ENCODE peak calls at places on chromosomes 2 and 18, in four cellular contexts. One of them, this sample, is unnamed.

GRCh38 chr2:191020742-191021381 is 6.9 kb upstream of the STAT1 start:
- DNase-seq in aorta: no peak
- DNase-seq in fibroblast of lung: peak
- DNase-seq in naive thymus-derived CD4-positive, alpha-beta T cell: no peak
- DNase-seq in this sample: peak

GRCh38 chr2:66334237-66335054 is 100.5 kb upstream of the MEIS1 start:
- DNase-seq in aorta: no peak
- DNase-seq in fibroblast of lung: peak
- DNase-seq in naive thymus-derived CD4-positive, alpha-beta T cell: no peak
- DNase-seq in this sample: no peak

GRCh38 chr2:71672011-71672639 is 218.8 kb downstream of the DYSF start:
- DNase-seq in aorta: no peak
- DNase-seq in naive thymus-derived CD4-positive, alpha-beta T cell: no peak
- DNase-seq in fibroblast of lung: no peak
- DNase-seq in this sample: no peak

GRCh38 chr18:9866627-9867453 is 18.9 kb upstream of the TXNDC2 start:
- DNase-seq in aorta: no peak
- DNase-seq in naive thymus-derived CD4-positive, alpha-beta T cell: no peak
- DNase-seq in fibroblast of lung: peak
- DNase-seq in this sample: no peak

GRCh38 chr2:88147145-88147544 is 19.3 kb upstream of the FABP1 start:
- DNase-seq in aorta: no peak
- DNase-seq in naive thymus-derived CD4-positive, alpha-beta T cell: no peak
- DNase-seq in fibroblast of lung: no peak
- DNase-seq in this sample: no peak

GRCh38 chr2:230777681-230778080 is 65.0 kb downstream of the CAB39 start:
- DNase-seq in naive thymus-derived CD4-positive, alpha-beta T cell: no peak
- DNase-seq in aorta: no peak
- DNase-seq in fibroblast of lung: peak
- DNase-seq in this sample: no peak

GRCh38 chr2:20617892-20618467 is 32.9 kb downstream of the HS1BP3 start:
- DNase-seq in naive thymus-derived CD4-positive, alpha-beta T cell: no peak
- DNase-seq in aorta: peak
- DNase-seq in fibroblast of lung: peak
- DNase-seq in this sample: no peak

GRCh38 chr18:5059540-5060032 is 137.5 kb downstream of the AKAIN1 start:
- DNase-seq in fibroblast of lung: no peak
- DNase-seq in naive thymus-derived CD4-positive, alpha-beta T cell: no peak
- DNase-seq in aorta: no peak
- DNase-seq in this sample: no peak

GRCh38 chr2:32436150-32436549 is 79.3 kb downstream of the BIRC6 start:
- DNase-seq in naive thymus-derived CD4-positive, alpha-beta T cell: no peak
- DNase-seq in aorta: no peak
- DNase-seq in fibroblast of lung: no peak
- DNase-seq in this sample: no peak

GRCh38 chr18:22176622-22177495 is 7.5 kb downstream of the GATA6 start:
- DNase-seq in naive thymus-derived CD4-positive, alpha-beta T cell: no peak
- DNase-seq in aorta: no peak
- DNase-seq in fibroblast of lung: no peak
- DNase-seq in this sample: no peak

GRCh38 chr2:196473617-196474016 is 165.9 kb upstream of the CCDC150 start:
- DNase-seq in naive thymus-derived CD4-positive, alpha-beta T cell: no peak
- DNase-seq in aorta: no peak
- DNase-seq in fibroblast of lung: no peak
- DNase-seq in this sample: no peak

GRCh38 chr2:231162036-231162345 is 36.4 kb upstream of the ARMC9 start:
- DNase-seq in aorta: no peak
- DNase-seq in naive thymus-derived CD4-positive, alpha-beta T cell: no peak
- DNase-seq in fibroblast of lung: peak
- DNase-seq in this sample: no peak

GRCh38 chr2:143802871-143803650 is 673.8 kb downstream of the ARHGAP15 start:
- DNase-seq in aorta: no peak
- DNase-seq in fibroblast of lung: no peak
- DNase-seq in naive thymus-derived CD4-positive, alpha-beta T cell: no peak
- DNase-seq in this sample: peak

GRCh38 chr2:143803936-143804335 is 674.7 kb downstream of the ARHGAP15 start:
- DNase-seq in aorta: no peak
- DNase-seq in naive thymus-derived CD4-positive, alpha-beta T cell: no peak
- DNase-seq in fibroblast of lung: peak
- DNase-seq in this sample: no peak

GRCh38 chr2:143807677-143808076 is 678.5 kb downstream of the ARHGAP15 start:
- DNase-seq in aorta: no peak
- DNase-seq in naive thymus-derived CD4-positive, alpha-beta T cell: no peak
- DNase-seq in fibroblast of lung: no peak
- DNase-seq in this sample: no peak

GRCh38 chr2:143808166-143808565 is 678.9 kb downstream of the ARHGAP15 start:
- DNase-seq in fibroblast of lung: no peak
- DNase-seq in aorta: no peak
- DNase-seq in naive thymus-derived CD4-positive, alpha-beta T cell: no peak
- DNase-seq in this sample: no peak

GRCh38 chr2:143807192-143807591 is 678.0 kb downstream of the ARHGAP15 start:
- DNase-seq in aorta: no peak
- DNase-seq in fibroblast of lung: peak
- DNase-seq in naive thymus-derived CD4-positive, alpha-beta T cell: no peak
- DNase-seq in this sample: no peak
- H3K4me3 ChIP-seq in aorta: no peak
- H3K4me3 ChIP-seq in fibroblast of lung: no peak
- H3K4me3 ChIP-seq in naive thymus-derived CD4-positive, alpha-beta T cell: no peak
- H3K4me3 ChIP-seq in this sample: no peak

GRCh38 chr2:73028841-73029240 is 42.7 kb downstream of the SFXN5 start:
- DNase-seq in fibroblast of lung: no peak
- DNase-seq in aorta: peak
- DNase-seq in naive thymus-derived CD4-positive, alpha-beta T cell: no peak
- DNase-seq in this sample: no peak
- H3K4me3 ChIP-seq in fibroblast of lung: no peak
- H3K4me3 ChIP-seq in aorta: no peak
- H3K4me3 ChIP-seq in naive thymus-derived CD4-positive, alpha-beta T cell: no peak
- H3K4me3 ChIP-seq in this sample: no peak

DNA sequence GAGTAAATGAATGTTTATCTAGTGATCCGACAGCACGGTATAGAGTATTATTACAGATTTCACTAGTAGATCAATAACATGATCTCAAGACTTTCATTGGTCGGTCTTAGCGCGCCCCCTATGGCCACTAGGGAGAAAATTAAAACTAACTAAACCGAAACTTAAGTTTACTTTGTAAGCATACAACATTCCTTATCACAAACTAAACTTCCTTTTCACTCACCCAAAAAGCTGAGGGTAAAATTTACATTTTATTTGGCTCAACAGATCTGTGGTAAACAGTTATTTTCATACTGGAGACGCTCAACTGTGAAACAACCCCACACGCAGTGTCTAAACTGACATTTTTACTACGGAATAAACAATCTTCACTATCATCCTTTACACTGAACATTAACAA is 215.6 kb upstream of the MAP2 start:
- DNase-seq in fibroblast of lung: peak
- DNase-seq in naive thymus-derived CD4-positive, alpha-beta T cell: no peak
- DNase-seq in aorta: peak
- DNase-seq in this sample: no peak
- H3K4me3 ChIP-seq in fibroblast of lung: peak
- H3K4me3 ChIP-seq in naive thymus-derived CD4-positive, alpha-beta T cell: no peak
- H3K4me3 ChIP-seq in aorta: peak
- H3K4me3 ChIP-seq in this sample: no peak

GRCh38 chr2:205188516-205189138 is 493.7 kb upstream of the NRP2 start:
- DNase-seq in fibroblast of lung: peak
- DNase-seq in naive thymus-derived CD4-positive, alpha-beta T cell: no peak
- DNase-seq in aorta: peak
- DNase-seq in this sample: no peak
- H3K4me3 ChIP-seq in fibroblast of lung: no peak
- H3K4me3 ChIP-seq in naive thymus-derived CD4-positive, alpha-beta T cell: no peak
- H3K4me3 ChIP-seq in aorta: no peak
- H3K4me3 ChIP-seq in this sample: no peak

GRCh38 chr2:177243476-177243875 is 21.1 kb downstream of the NFE2L2 start:
- DNase-seq in naive thymus-derived CD4-positive, alpha-beta T cell: no peak
- DNase-seq in aorta: no peak
- DNase-seq in fibroblast of lung: no peak
- DNase-seq in this sample: no peak

GRCh38 chr2:177245010-177245422 is 19.5 kb downstream of the NFE2L2 start:
- DNase-seq in fibroblast of lung: peak
- DNase-seq in aorta: no peak
- DNase-seq in naive thymus-derived CD4-positive, alpha-beta T cell: no peak
- DNase-seq in this sample: no peak

GRCh38 chr2:177247693-177248262 is 16.7 kb downstream of the NFE2L2 start:
- DNase-seq in naive thymus-derived CD4-positive, alpha-beta T cell: no peak
- DNase-seq in fibroblast of lung: no peak
- DNase-seq in aorta: no peak
- DNase-seq in this sample: no peak

GRCh38 chr2:177244244-177244771 is 20.2 kb downstream of the NFE2L2 start:
- DNase-seq in aorta: no peak
- DNase-seq in fibroblast of lung: no peak
- DNase-seq in naive thymus-derived CD4-positive, alpha-beta T cell: no peak
- DNase-seq in this sample: no peak

DNA sequence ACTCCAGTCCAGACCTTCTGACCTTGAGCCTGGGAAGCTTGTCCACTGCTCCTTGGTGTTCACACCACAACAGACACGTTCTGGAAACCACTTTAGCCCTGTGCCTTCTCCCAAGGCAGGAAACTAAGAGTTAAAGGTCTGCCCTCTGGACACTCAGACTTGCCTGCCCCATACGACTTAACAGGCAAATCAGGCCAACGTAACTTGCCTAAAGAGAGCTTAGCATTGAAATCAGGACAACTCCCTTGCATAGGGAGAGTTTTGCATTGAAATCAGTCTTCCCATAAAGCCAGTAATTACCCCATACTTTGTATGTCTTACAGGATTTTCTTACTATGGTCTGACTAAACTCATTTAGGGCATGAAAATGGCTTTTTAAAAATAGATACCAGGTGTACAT is 18.5 kb downstream of the NFE2L2 start:
- DNase-seq in aorta: no peak
- DNase-seq in fibroblast of lung: no peak
- DNase-seq in naive thymus-derived CD4-positive, alpha-beta T cell: no peak
- DNase-seq in this sample: no peak
- H3K4me3 ChIP-seq in aorta: no peak
- H3K4me3 ChIP-seq in fibroblast of lung: no peak
- H3K4me3 ChIP-seq in naive thymus-derived CD4-positive, alpha-beta T cell: no peak
- H3K4me3 ChIP-seq in this sample: no peak

GRCh38 chr2:238139141-238139840 is 823 bp downstream of the KLHL30 start:
- DNase-seq in naive thymus-derived CD4-positive, alpha-beta T cell: no peak
- DNase-seq in fibroblast of lung: no peak
- DNase-seq in aorta: no peak
- DNase-seq in this sample: peak
- H3K4me3 ChIP-seq in naive thymus-derived CD4-positive, alpha-beta T cell: no peak
- H3K4me3 ChIP-seq in fibroblast of lung: peak
- H3K4me3 ChIP-seq in aorta: peak
- H3K4me3 ChIP-seq in this sample: no peak

GRCh38 chr2:18230668-18231067 is 329.8 kb downstream of the RDH14 start:
- DNase-seq in aorta: no peak
- DNase-seq in naive thymus-derived CD4-positive, alpha-beta T cell: no peak
- DNase-seq in fibroblast of lung: no peak
- DNase-seq in this sample: no peak
- H3K4me3 ChIP-seq in aorta: no peak
- H3K4me3 ChIP-seq in naive thymus-derived CD4-positive, alpha-beta T cell: no peak
- H3K4me3 ChIP-seq in fibroblast of lung: no peak
- H3K4me3 ChIP-seq in this sample: no peak

GRCh38 chr2:219434718-219435525 is at the start of gene SPEG:
- DNase-seq in naive thymus-derived CD4-positive, alpha-beta T cell: no peak
- DNase-seq in aorta: no peak
- DNase-seq in fibroblast of lung: peak
- DNase-seq in this sample: no peak

GRCh38 chr2:219436491-219436890 is 1.8 kb downstream of the SPEG start:
- DNase-seq in fibroblast of lung: no peak
- DNase-seq in naive thymus-derived CD4-positive, alpha-beta T cell: no peak
- DNase-seq in aorta: no peak
- DNase-seq in this sample: no peak

GRCh38 chr2:219434468-219434717 is 250 bp upstream of the SPEG start:
- DNase-seq in aorta: no peak
- DNase-seq in naive thymus-derived CD4-positive, alpha-beta T cell: no peak
- DNase-seq in fibroblast of lung: no peak
- DNase-seq in this sample: no peak

GRCh38 chr2:219435701-219436100 is 1.1 kb downstream of the SPEG start:
- DNase-seq in naive thymus-derived CD4-positive, alpha-beta T cell: no peak
- DNase-seq in fibroblast of lung: no peak
- DNase-seq in aorta: no peak
- DNase-seq in this sample: no peak

DNA sequence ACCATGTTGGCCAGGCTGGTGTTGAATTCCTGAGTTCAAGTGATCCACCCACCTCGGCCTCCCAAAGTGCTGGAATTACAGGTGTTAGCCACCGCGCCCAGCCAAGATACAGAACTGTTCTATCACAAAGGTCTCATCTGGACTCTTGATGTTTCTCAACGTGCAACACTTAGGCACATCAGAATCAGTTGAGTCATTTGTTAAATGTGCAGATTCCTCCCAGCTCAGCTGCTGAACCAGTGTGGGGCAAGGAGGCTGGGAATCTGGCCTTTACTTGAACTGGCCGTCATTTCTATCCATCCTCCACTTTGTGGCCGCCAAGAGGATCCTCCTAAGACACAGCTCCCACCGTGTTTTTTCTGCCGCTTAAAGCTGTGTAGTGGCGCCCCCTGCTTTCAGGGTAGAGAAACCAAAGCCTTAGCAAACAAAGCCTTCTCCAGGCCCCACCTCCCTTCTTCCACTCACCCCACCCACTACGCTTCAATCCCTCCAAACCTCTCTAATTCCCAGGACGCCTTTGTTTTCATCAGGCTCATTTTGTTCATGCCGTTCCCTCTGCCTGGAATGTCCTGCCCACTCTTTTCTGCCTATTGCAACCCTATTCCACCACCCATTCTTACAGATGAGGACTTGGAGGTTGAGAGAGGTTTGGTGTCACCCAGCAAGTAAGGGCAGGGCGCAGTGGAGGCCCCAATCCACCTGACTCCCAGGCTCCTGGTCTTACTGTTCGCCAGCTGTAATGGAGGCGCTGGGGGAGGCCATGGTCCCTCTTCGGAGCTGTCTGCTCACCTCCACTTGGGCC is 776 bp upstream of the SPEG start:
- DNase-seq in naive thymus-derived CD4-positive, alpha-beta T cell: no peak
- DNase-seq in fibroblast of lung: peak
- DNase-seq in aorta: no peak
- DNase-seq in this sample: no peak
- H3K4me3 ChIP-seq in naive thymus-derived CD4-positive, alpha-beta T cell: no peak
- H3K4me3 ChIP-seq in fibroblast of lung: no peak
- H3K4me3 ChIP-seq in aorta: no peak
- H3K4me3 ChIP-seq in this sample: no peak

GRCh38 chr18:50195689-50196088 is 742 bp upstream of the MYO5B start:
- DNase-seq in aorta: no peak
- DNase-seq in fibroblast of lung: no peak
- DNase-seq in naive thymus-derived CD4-positive, alpha-beta T cell: no peak
- DNase-seq in this sample: no peak

GRCh38 chr18:50196261-50196660 is 1.3 kb upstream of the MYO5B start:
- DNase-seq in naive thymus-derived CD4-positive, alpha-beta T cell: no peak
- DNase-seq in aorta: no peak
- DNase-seq in fibroblast of lung: no peak
- DNase-seq in this sample: no peak

GRCh38 chr18:50194623-50195532 is at the start of gene MYO5B:
- DNase-seq in aorta: peak
- DNase-seq in fibroblast of lung: peak
- DNase-seq in naive thymus-derived CD4-positive, alpha-beta T cell: peak
- DNase-seq in this sample: peak

GRCh38 chr18:50192903-50193795 is 1.8 kb downstream of the MYO5B start:
- DNase-seq in fibroblast of lung: no peak
- DNase-seq in naive thymus-derived CD4-positive, alpha-beta T cell: no peak
- DNase-seq in aorta: no peak
- DNase-seq in this sample: no peak

GRCh38 chr18:50193796-50194622 is 938 bp downstream of the MYO5B start:
- DNase-seq in fibroblast of lung: no peak
- DNase-seq in aorta: peak
- DNase-seq in naive thymus-derived CD4-positive, alpha-beta T cell: no peak
- DNase-seq in this sample: no peak
- H3K4me3 ChIP-seq in fibroblast of lung: no peak
- H3K4me3 ChIP-seq in aorta: peak
- H3K4me3 ChIP-seq in naive thymus-derived CD4-positive, alpha-beta T cell: no peak
- H3K4me3 ChIP-seq in this sample: peak